ENCODE peak calls at places on chromosomes 16 and 17, in ten cellular contexts. T, J, G, L, I, D, B, N, X and Q are unnamed samples.

GRCh38 chr17:18985475-18985874 is 19.1 kb downstream of the FAM83G start:
- DNase-seq in I (no peak), T (no peak), G (no peak), D (no peak), L (no peak), B (no peak), J (no peak), N (no peak), X (no peak), Q (no peak)

GRCh38 chr17:77618173-77618572 is 340.3 kb upstream of the TNRC6C start:
- DNase-seq in J (no peak), X (no peak), B (no peak), T (no peak), G (peak), I (no peak), D (peak), N (no peak), L (no peak), Q (no peak)

GRCh38 chr16:29665294-29666077 is 2.4 kb downstream of the SPN start:
- DNase-seq in B (no peak), T (no peak), J (no peak), I (no peak), X (no peak), D (peak), G (no peak), L (no peak), N (no peak), Q (no peak)

GRCh38 chr17:79496422-79497005 is 114.3 kb downstream of the RBFOX3 start:
- DNase-seq in I (no peak), T (no peak), D (no peak), X (no peak), J (no peak), G (no peak), L (no peak), N (no peak), B (no peak), Q (no peak)

GRCh38 chr17:48048321-48049140 is at the start of gene NFE2L1:
- DNase-seq in J (peak), N (peak), X (peak), L (peak), G (peak), B (peak), I (no peak), D (peak), T (peak), Q (no peak)

GRCh38 chr16:23081675-23082119 is 67.6 kb downstream of the USP31 start:
- DNase-seq in J (no peak), T (no peak), D (no peak), G (no peak), X (peak), I (no peak), N (no peak), L (no peak), B (no peak), Q (peak)

GRCh38 chr17:2283302-2283701 is 20.3 kb downstream of the SMG6 start:
- DNase-seq in L (no peak), D (no peak), T (no peak), N (no peak), X (no peak), I (no peak), J (no peak), B (no peak), G (no peak), Q (no peak)

GRCh38 chr16:19505600-19506303 is 16.1 kb downstream of the GDE1 start:
- DNase-seq in D (no peak), N (no peak), J (peak), G (no peak), T (no peak), X (peak), B (peak), L (no peak), I (no peak), Q (no peak)

GRCh38 chr17:8153550-8153956 is 1.3 kb upstream of the PER1 start:
- DNase-seq in T (peak), D (no peak), I (peak), X (peak), J (peak), B (peak), L (no peak), N (no peak), G (peak), Q (peak)

GRCh38 chr16:21994856-21995465 is 6.0 kb downstream of the PDZD9 start:
- DNase-seq in J (no peak), I (no peak), D (no peak), T (peak), G (no peak), X (no peak), L (no peak), N (no peak), B (no peak), Q (no peak)

GRCh38 chr16:19700319-19700781 is 17.7 kb downstream of the KNOP1 start:
- DNase-seq in J (no peak), X (peak), I (no peak), L (no peak), B (peak), G (peak), D (no peak), T (no peak), N (no peak), Q (no peak)

GRCh38 chr17:10612957-10613744 is 44.0 kb downstream of the MYH3 start:
- DNase-seq in T (no peak), L (no peak), D (no peak), J (no peak), N (no peak), G (no peak), B (no peak), I (no peak), X (peak), Q (no peak)

GRCh38 chr16:81265658-81266451 is 27.4 kb downstream of the BCO1 start:
- DNase-seq in X (peak), G (peak), D (no peak), L (no peak), B (no peak), T (no peak), N (no peak), I (no peak), J (peak), Q (no peak)

GRCh38 chr16:67207857-67208524 is 9.1 kb downstream of the ELMO3 start:
- DNase-seq in D (no peak), T (no peak), L (no peak), I (no peak), B (peak), G (no peak), J (no peak), X (no peak), N (no peak), Q (no peak)

GRCh38 chr16:67206838-67207115 is 7.8 kb downstream of the ELMO3 start:
- DNase-seq in L (no peak), G (no peak), D (no peak), N (no peak), J (no peak), I (peak), B (peak), X (no peak), T (no peak), Q (no peak)

GRCh38 chr16:67204076-67204475 is 5.1 kb downstream of the ELMO3 start:
- DNase-seq in T (no peak), X (no peak), N (no peak), D (no peak), G (no peak), I (no peak), L (no peak), J (no peak), B (no peak), Q (no peak)

GRCh38 chr16:67207116-67207856 is 8.4 kb downstream of the ELMO3 start:
- DNase-seq in B (peak), T (no peak), I (peak), G (no peak), X (no peak), D (no peak), J (no peak), L (no peak), N (no peak), Q (no peak)

GRCh38 chr16:67206129-67206837 is 7.4 kb downstream of the ELMO3 start:
- DNase-seq in L (no peak), I (no peak), T (no peak), G (no peak), N (no peak), B (no peak), X (no peak), J (no peak), D (no peak), Q (no peak)
- H3K27ac ChIP-seq in L (no peak), I (peak), T (no peak), G (no peak), N (no peak), B (peak), X (no peak), J (no peak), D (no peak), Q (peak)

DNA sequence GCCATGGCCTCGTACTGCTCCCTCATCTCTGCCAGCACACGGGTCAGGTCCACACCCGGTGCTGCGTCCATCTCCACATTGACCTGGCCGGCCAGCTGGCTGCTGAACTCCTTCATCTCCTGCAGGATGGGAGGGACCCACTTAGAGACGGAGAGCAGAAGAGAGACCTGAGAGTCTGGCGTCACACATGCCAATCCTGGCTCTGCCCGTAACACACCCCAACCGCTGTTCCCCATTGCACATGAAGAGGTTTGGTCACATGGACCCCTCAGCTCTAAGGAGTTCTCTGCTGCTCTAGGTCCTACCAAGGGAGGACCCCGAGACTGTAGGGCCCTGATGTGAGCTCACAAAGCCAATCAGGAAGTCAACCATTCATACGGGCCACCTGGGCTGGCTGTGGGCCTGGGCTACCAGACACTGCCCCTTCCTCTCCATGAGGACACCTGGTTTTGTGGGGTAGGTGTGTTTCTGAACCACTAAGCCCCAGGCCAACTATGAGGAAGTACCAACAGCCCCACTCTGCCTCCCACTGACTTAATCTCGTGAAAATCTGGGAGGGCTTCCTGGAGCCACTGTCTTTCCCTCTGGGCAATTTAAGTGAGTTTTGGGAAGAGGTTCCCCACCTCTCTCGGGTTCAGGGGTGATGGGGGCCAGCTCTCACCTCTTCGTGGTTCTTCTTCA is 2.4 kb downstream of the KRT15 start:
- DNase-seq in L (no peak), B (no peak), I (no peak), J (no peak), N (no peak), T (no peak), G (no peak), D (no peak), X (no peak), Q (no peak)
- H3K27ac ChIP-seq in L (no peak), B (no peak), I (no peak), J (no peak), N (no peak), T (no peak), G (no peak), D (no peak), X (no peak), Q (peak)

DNA sequence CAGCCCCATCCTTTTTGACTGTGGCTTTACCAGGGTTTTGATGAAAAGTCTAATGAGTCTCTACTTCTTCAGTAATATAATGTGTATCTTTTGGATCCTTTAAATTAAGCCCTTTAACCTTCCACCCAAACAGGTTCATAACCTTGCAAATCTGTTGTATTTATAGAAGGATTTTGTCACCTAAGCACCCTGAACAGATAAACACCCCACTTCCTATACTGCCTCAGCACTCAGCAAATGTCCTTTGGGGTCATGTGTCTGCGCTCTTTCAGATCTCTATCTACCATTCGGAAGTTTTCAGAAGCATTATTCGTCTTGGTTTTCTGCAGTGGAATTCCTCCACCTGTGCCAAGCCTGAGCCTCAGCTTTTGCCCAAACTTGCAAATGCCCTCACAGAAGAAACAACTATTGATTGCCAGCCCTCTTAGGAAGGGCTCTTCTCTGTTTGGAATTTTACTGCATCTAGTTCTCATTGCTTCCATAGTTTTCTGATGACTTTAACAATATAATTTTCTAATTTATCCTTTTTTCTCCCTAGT is 214.8 kb upstream of the KCNJ16 start:
- DNase-seq in G (no peak), L (no peak), I (no peak), J (no peak), N (no peak), B (no peak), D (no peak), X (no peak), T (no peak), Q (no peak)
- H3K27ac ChIP-seq in G (no peak), L (no peak), I (no peak), J (no peak), N (no peak), B (no peak), D (no peak), X (no peak), T (no peak), Q (peak)

GRCh38 chr16:84990782-84991181 is 20.6 kb downstream of the ZDHHC7 start:
- DNase-seq in L (no peak), I (no peak), D (no peak), G (peak), J (no peak), X (no peak), B (no peak), N (no peak), T (no peak), Q (no peak)
- H3K27ac ChIP-seq in L (no peak), I (no peak), D (no peak), G (no peak), J (no peak), X (no peak), B (no peak), N (no peak), T (no peak), Q (no peak)